ENCODE peak calls at places on chromosomes 4 and X, in four cellular contexts. M is IMR-90, V is lower leg skin, H is neural progenitor cell. U is an unnamed sample.

GRCh38 chrX:145861818-145862217 is 44.2 kb downstream of the SLITRK2 start:
- DNase-seq in H (no peak), M (no peak), V (no peak), U (no peak)

GRCh38 chrX:154486396-154487207 is at the start of gene UBL4A:
- DNase-seq in H (peak; percentile 61), M (peak; percentile 11), V (no peak), U (peak; percentile 24)

GRCh38 chr4:87949961-87950360 is 25.6 kb upstream of the SPP1 start:
- DNase-seq in M (peak; percentile 21), V (no peak), H (no peak), U (peak; percentile 43)

GRCh38 chr4:106255195-106255594 is 60.8 kb downstream of the TBCK start:
- DNase-seq in M (no peak), V (no peak), H (no peak), U (no peak)

GRCh38 chr4:17763352-17763890 is 18.0 kb downstream of the FAM184B start:
- DNase-seq in H (no peak), M (no peak), V (no peak), U (no peak)

GRCh38 chrX:135931644-135932487 is 38.4 kb downstream of the SAGE1 start:
- DNase-seq in H (peak; percentile 64), M (peak; percentile 24), V (no peak), U (peak; percentile 16)

GRCh38 chr4:67983333-67983732 is 20.0 kb upstream of the TMPRSS11A start:
- DNase-seq in V (no peak), H (no peak), M (no peak), U (peak; percentile 1)

GRCh38 chr4:57378766-57379165 is 268.6 kb upstream of the IGFBP7 start:
- DNase-seq in M (peak; percentile 2), H (no peak), V (no peak), U (peak; percentile 38)

GRCh38 chr4:7394184-7394575 is 40.5 kb downstream of the PSAPL1 start:
- DNase-seq in H (no peak), V (no peak), M (no peak), U (no peak)

GRCh38 chr4:65341557-65341956 is 328.7 kb downstream of the EPHA5 start:
- DNase-seq in M (no peak), H (no peak), V (no peak), U (no peak)

GRCh38 chrX:8289523-8289922 is 118.5 kb upstream of the VCX2 start:
- DNase-seq in M (no peak), V (no peak), H (no peak), U (no peak)

GRCh38 chrX:70033348-70033747 is 16.4 kb downstream of the AWAT2 start:
- DNase-seq in V (no peak), H (peak; percentile 57), M (peak; percentile 21), U (peak; percentile 12)

GRCh38 chr4:134777626-134778025 is 576.0 kb upstream of the PABPC4L start:
- DNase-seq in H (peak; percentile 31), M (no peak), V (no peak), U (peak; percentile 5)

GRCh38 chr4:3809451-3810110 is 43.4 kb downstream of the ADRA2C start:
- DNase-seq in H (no peak), V (no peak), M (no peak), U (no peak)

GRCh38 chr4:103364066-103364465 is 165.9 kb upstream of the CENPE start:
- DNase-seq in H (peak; percentile 76), V (no peak), M (no peak), U (no peak)

GRCh38 chr4:87843936-87844335 is 11.2 kb downstream of the MEPE start:
- DNase-seq in V (no peak), H (no peak), M (peak; percentile 52), U (peak; percentile 86)

GRCh38 chrX:77426811-77427210 is 20.4 kb upstream of the FGF16 start:
- DNase-seq in V (no peak), M (peak; percentile 5), H (no peak), U (peak; percentile 20)

GRCh38 chrX:39214380-39215126 is 413.3 kb downstream of the MID1IP1 start:
- DNase-seq in H (peak; percentile 24), V (no peak), M (no peak), U (no peak)

GRCh38 chr4:2363056-2363719 is 55.3 kb downstream of the ZFYVE28 start:
- DNase-seq in V (no peak), M (no peak), H (no peak), U (no peak)

GRCh38 chrX:118823263-118824172 is at the start of gene ZCCHC12:
- DNase-seq in H (peak; percentile 91), V (no peak), M (peak; percentile 37), U (peak; percentile 59)

GRCh38 chrX:14670819-14671218 is 141.5 kb downstream of the GLRA2 start:
- DNase-seq in H (no peak), M (no peak), V (no peak), U (no peak)

GRCh38 chr4:8744083-8744805 is 127.4 kb downstream of the HMX1 start:
- DNase-seq in H (no peak), M (no peak), V (peak; percentile 77), U (no peak)

GRCh38 chrX:13000311-13000811 is 25.5 kb downstream of the TMSB4X start:
- DNase-seq in H (no peak), V (no peak), M (no peak), U (no peak)

GRCh38 chrX:69045616-69046345 is 119.5 kb downstream of the PJA1 start:
- DNase-seq in M (no peak), H (no peak), V (peak; percentile 70), U (no peak)

GRCh38 chrX:131725001-131725654 is 181.3 kb downstream of the OR13H1 start:
- DNase-seq in H (no peak), M (no peak), V (peak; percentile 45), U (no peak)

DNA sequence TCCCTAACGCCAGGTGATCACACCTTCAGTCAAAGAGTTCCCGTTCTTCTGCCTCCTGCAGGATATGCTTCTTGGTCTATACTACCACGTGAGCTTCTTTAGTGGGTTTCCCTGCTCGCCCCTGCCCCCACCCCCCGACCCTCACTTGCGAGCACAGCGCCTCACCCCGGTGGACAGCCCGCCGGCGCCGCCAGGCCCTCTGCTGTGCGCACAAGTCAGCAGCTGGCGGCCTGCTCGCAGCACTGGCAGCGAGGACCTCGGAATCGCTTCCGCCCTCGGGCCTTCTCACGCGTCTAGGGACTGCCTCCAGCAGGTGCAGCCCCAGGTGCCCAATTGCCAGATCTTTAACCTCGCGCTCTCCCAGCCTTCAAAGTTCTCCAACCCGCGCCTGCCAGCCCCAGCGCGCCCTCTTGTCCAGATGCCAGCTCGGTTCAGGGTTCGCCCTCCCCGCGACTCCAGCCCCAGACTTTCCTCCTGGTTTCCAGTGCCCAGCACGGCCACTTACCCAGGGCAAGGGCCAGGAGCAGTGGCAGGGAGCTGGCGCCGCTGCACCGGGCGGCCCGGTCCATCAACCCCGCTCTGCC is 474 bp downstream of the BTC start:
- DNase-seq in M (no peak), H (peak; percentile 63), V (peak; percentile 85), U (peak; percentile 24)
- TF ChIP-seq CTCF in M (peak; percentile 10), H (peak; percentile 46), V (no peak), U (peak; percentile 55)

GRCh38 chr4:118834070-118834469 is 1.9 kb downstream of the SEC24D start:
- DNase-seq in V (no peak), H (no peak), M (no peak), U (peak; percentile 23)
- H3K4me3 ChIP-seq in V (no peak overlapping the region), H (no peak overlapping the region), M (peak overlapping the region; percentile 28), U (peak overlapping the region; percentile 74)

GRCh38 chrX:139787601-139788000 is 79.6 kb upstream of the MCF2 start:
- DNase-seq in V (no peak), H (no peak), M (no peak), U (no peak)
- TF ChIP-seq CTCF in V (no peak), H (no peak), M (no peak), U (no peak)

DNA sequence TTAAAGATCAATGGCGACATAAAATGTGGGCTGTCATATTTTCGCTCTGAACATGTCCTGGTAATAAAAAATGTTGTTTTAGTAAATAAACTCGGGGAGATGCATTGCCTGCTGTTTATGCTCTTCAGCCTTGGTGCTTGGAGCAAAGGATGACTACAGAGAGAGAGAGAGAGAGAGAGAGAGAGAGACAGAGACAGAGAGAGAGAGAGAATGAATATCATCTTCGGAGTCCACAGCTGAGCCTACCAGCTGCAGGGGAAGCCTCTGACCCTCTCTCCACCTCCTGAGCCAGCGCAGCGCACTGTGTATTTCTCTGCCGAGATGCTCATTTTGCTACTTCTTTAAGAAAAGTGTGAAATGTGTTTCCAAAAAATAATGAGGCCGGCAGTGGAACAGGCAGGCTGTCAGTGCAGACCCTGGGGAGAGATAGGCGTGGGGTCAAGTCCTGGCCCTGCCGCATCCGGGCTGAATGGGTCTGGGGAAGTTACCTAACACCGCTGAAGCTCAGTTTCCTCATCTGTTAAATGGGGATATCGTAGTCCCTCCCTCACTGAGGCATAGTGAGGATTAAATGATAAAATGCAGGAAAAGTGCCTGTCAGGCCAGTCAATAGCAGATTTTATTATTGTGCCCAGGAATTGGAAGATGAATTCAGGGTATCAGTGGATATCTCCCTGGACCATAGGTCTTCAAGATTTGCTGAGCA is 58.5 kb upstream of the LGI2 start:
- DNase-seq in M (no peak), H (no peak), V (no peak), U (no peak)
- H3K4me3 ChIP-seq in M (no peak overlapping the region), H (no peak overlapping the region), V (no peak overlapping the region), U (no peak overlapping the region)